ENCODE peak calls at places on chromosomes 16 and 17, in four cellular contexts. X, U, J and Q are unnamed samples.

GRCh38 chr16:4852221-4852872 is 5.1 kb downstream of the UBN1 start:
- DNase-seq in U (no peak), X (no peak), J (no peak), Q (no peak)

GRCh38 chr16:57834936-57835335 is 32.6 kb upstream of the KIFC3 start:
- DNase-seq in X (no peak), U (no peak), J (no peak), Q (no peak)

GRCh38 chr16:24918641-24919040 is 72.9 kb downstream of the SLC5A11 start:
- DNase-seq in J (no peak), X (no peak), U (no peak), Q (no peak)

GRCh38 chr17:50397111-50397918 is at the start of gene LRRC59:
- DNase-seq in U (peak), X (peak), J (peak), Q (peak)

GRCh38 chr17:40014375-40014980 is 762 bp upstream of the CSF3 start:
- DNase-seq in X (no peak), J (peak), U (peak), Q (no peak)

GRCh38 chr16:58912571-58912970 is 178.5 kb upstream of the GOT2 start:
- DNase-seq in U (no peak), X (no peak), J (no peak), Q (no peak)

GRCh38 chr17:6753006-6753445 is 2.8 kb upstream of the XAF1 start:
- DNase-seq in J (peak), U (no peak), X (peak), Q (no peak)

GRCh38 chr16:15770107-15770506 is 86.7 kb downstream of the MYH11 start:
- DNase-seq in X (no peak), U (no peak), J (no peak), Q (no peak)

GRCh38 chr17:73397856-73398540 is 86.2 kb upstream of the CDC42EP4 start:
- DNase-seq in J (no peak), X (no peak), U (no peak), Q (no peak)

GRCh38 chr16:78576941-78577340 is 477.5 kb downstream of the WWOX start:
- DNase-seq in X (peak), J (no peak), U (no peak), Q (no peak)

GRCh38 chr16:85390511-85391174 is 222.5 kb upstream of the GSE1 start:
- DNase-seq in X (peak), J (peak), U (peak), Q (no peak)

GRCh38 chr17:321386-321941 is 31.1 kb downstream of the RPH3AL start:
- DNase-seq in J (peak), U (no peak), X (no peak), Q (no peak)

GRCh38 chr16:57377080-57377841 is 5.0 kb downstream of the CX3CL1 start:
- DNase-seq in J (no peak), X (no peak), U (peak), Q (no peak)